ENCODE peak calls at places on chromosomes 2 and 18, in seven cellular contexts. D, W, Z, N, A, R and I are unnamed samples.

GRCh38 chr2:8677646-8678592 is 3.9 kb upstream of the ID2 start:
- DNase-seq in D (peak), W (no peak), Z (peak), N (peak), A (peak), R (peak), I (no peak)

GRCh38 chr2:170088776-170089175 is 89.2 kb upstream of the MYO3B start:
- DNase-seq in D (no peak), W (no peak), Z (no peak), N (no peak), A (no peak), R (peak), I (no peak)

GRCh38 chr18:61735564-61736102 is 157.2 kb downstream of the RNF152 start:
- DNase-seq in D (no peak), W (no peak), Z (peak), N (no peak), A (no peak), R (no peak), I (no peak)

GRCh38 chr2:85681354-85681728 is 12.8 kb upstream of the GNLY start:
- DNase-seq in D (no peak), W (no peak), Z (no peak), N (no peak), A (no peak), R (no peak), I (no peak)

GRCh38 chr2:219675206-219675605 is 47.8 kb downstream of the SLC4A3 start:
- DNase-seq in D (no peak), W (no peak), Z (peak), N (no peak), A (peak), R (no peak), I (no peak)

GRCh38 chr2:202113571-202114142 is 40.6 kb downstream of the KIAA2012 start:
- DNase-seq in D (no peak), W (no peak), Z (peak), N (no peak), A (peak), R (peak), I (no peak)

GRCh38 chr2:30444283-30444682 is 2.8 kb upstream of the LCLAT1 start:
- DNase-seq in D (no peak), W (no peak), Z (no peak), N (no peak), A (no peak), R (peak), I (no peak)

GRCh38 chr18:23943903-23944624 is 70.5 kb upstream of the TTC39C start:
- DNase-seq in D (no peak), W (no peak), Z (no peak), N (no peak), A (no peak), R (peak), I (no peak)

GRCh38 chr2:120299561-120299960 is 46.4 kb upstream of the INHBB start:
- DNase-seq in D (no peak), W (no peak), Z (no peak), N (no peak), A (no peak), R (no peak), I (no peak)

GRCh38 chr18:59551902-59552635 is 145.2 kb downstream of the CCBE1 start:
- DNase-seq in D (no peak), W (no peak), Z (no peak), N (no peak), A (no peak), R (no peak), I (no peak)

GRCh38 chr2:236715077-236715476 is 145.5 kb downstream of the ACKR3 start:
- DNase-seq in D (no peak), W (no peak), Z (peak), N (no peak), A (peak), R (no peak), I (no peak)

GRCh38 chr2:240224676-240225075 is 84.2 kb upstream of the OTOS start:
- DNase-seq in D (no peak), W (peak), Z (no peak), N (no peak), A (no peak), R (peak), I (no peak)

GRCh38 chr18:29711931-29712330 is 1330.6 kb downstream of the DSC3 start:
- DNase-seq in D (no peak), W (no peak), Z (no peak), N (no peak), A (no peak), R (no peak), I (no peak)

GRCh38 chr2:3827673-3828575 is 124.5 kb downstream of the DCDC2C start:
- DNase-seq in D (peak), W (no peak), Z (peak), N (no peak), A (no peak), R (peak), I (no peak)

GRCh38 chr2:32484907-32485306 is 128.1 kb downstream of the BIRC6 start:
- DNase-seq in D (peak), W (peak), Z (no peak), N (no peak), A (no peak), R (peak), I (peak)

GRCh38 chr18:74128114-74128513 is 19.5 kb downstream of the FBXO15 start:
- DNase-seq in D (no peak), W (no peak), Z (peak), N (no peak), A (no peak), R (no peak), I (no peak)

GRCh38 chr2:231334981-231335380 is 60.5 kb upstream of the B3GNT7 start:
- DNase-seq in D (no peak), W (no peak), Z (no peak), N (no peak), A (no peak), R (no peak), I (no peak)

GRCh38 chr2:163667064-163667887 is 68.5 kb downstream of the FIGN start:
- DNase-seq in D (peak), W (peak), Z (peak), N (no peak), A (no peak), R (peak), I (peak)

GRCh38 chr2:196074631-196075030 is 6.0 kb upstream of the DNAH7 start:
- DNase-seq in D (no peak), W (no peak), Z (no peak), N (no peak), A (no peak), R (no peak), I (no peak)

GRCh38 chr2:54499666-54500065 is 43.5 kb downstream of the SPTBN1 start:
- DNase-seq in D (no peak), W (no peak), Z (no peak), N (no peak), A (no peak), R (no peak), I (peak)

GRCh38 chr2:44952143-44952805 is 10.8 kb downstream of the SIX3 start:
- DNase-seq in D (no peak), W (no peak), Z (no peak), N (peak), A (no peak), R (peak), I (no peak)

GRCh38 chr18:32289480-32290075 is 99.7 kb downstream of the MEP1B start:
- DNase-seq in D (peak), W (peak), Z (peak), N (peak), A (no peak), R (peak), I (peak)

GRCh38 chr2:6866239-6866745 is 585 bp upstream of the CMPK2 start:
- DNase-seq in D (no peak), W (peak), Z (peak), N (peak), A (peak), R (peak), I (no peak)